ENCODE peak calls at places on chromosomes 4 and X, in seven cellular contexts. D, J, Q, R, M, V and I are unnamed samples.
A peak's percentile ranks its signal among the peaks of the same experiment; 100 is the strongest.

GRCh38 chrX:77785400-77785745 is 643 bp downstream of the ATRX start:
- DNase-seq in V (peak; percentile 27), J (peak; percentile 46), M (peak; percentile 35), Q (peak; percentile 52), R (peak; percentile 45), D (peak; percentile 27), I (peak; percentile 59)

GRCh38 chrX:69158166-69159040 is 6.8 kb downstream of the PJA1 start:
- DNase-seq in M (peak; percentile 84), R (peak; percentile 72), Q (peak; percentile 64), D (peak; percentile 34), V (peak; percentile 45), J (peak; percentile 83), I (peak; percentile 73)

GRCh38 chr4:6134612-6135220 is 65.6 kb downstream of the JAKMIP1 start:
- DNase-seq in V (no peak), J (no peak), Q (no peak), R (peak; percentile 3), M (no peak), D (peak; percentile 19), I (no peak)

GRCh38 chr4:59195867-59196266 is 2004.3 kb upstream of the ADGRL3 start:
- DNase-seq in M (no peak), R (no peak), J (no peak), Q (no peak), V (no peak), D (no peak), I (no peak)

GRCh38 chr4:78610546-78611214 is 59.1 kb downstream of the ANXA3 start:
- DNase-seq in V (no peak), R (peak; percentile 33), D (peak; percentile 43), Q (no peak), M (peak; percentile 38), J (peak; percentile 36), I (no peak)

GRCh38 chr4:108120789-108121188 is 47.9 kb downstream of the LEF1 start:
- DNase-seq in Q (no peak), M (no peak), R (no peak), D (no peak), V (no peak), J (no peak), I (no peak)

GRCh38 chrX:135477576-135477975 is 42.9 kb upstream of the INTS6L start:
- DNase-seq in V (peak; percentile 44), J (peak; percentile 68), D (peak; percentile 28), M (peak; percentile 41), R (peak; percentile 55), Q (peak; percentile 75), I (peak; percentile 79)

GRCh38 chr4:8228319-8229250 is 29.5 kb downstream of the SH3TC1 start:
- DNase-seq in M (peak; percentile 79), D (peak; percentile 64), Q (peak; percentile 23), J (peak; percentile 80), V (peak; percentile 67), R (peak; percentile 90), I (no peak)

GRCh38 chrX:152635941-152636340 is 1.8 kb upstream of the GABRQ start:
- DNase-seq in D (peak; percentile 31), V (peak; percentile 24), M (peak; percentile 12), R (peak; percentile 66), Q (peak; percentile 74), J (peak; percentile 61), I (peak; percentile 84)

GRCh38 chr4:38028556-38028955 is 68.4 kb downstream of the PTTG2 start:
- DNase-seq in R (no peak), Q (no peak), M (no peak), D (no peak), J (no peak), V (no peak), I (no peak)

GRCh38 chr4:176611954-176612353 is 180.8 kb downstream of the VEGFC start:
- DNase-seq in J (no peak), V (no peak), Q (no peak), R (no peak), M (no peak), D (no peak), I (no peak)

GRCh38 chr4:13108096-13108495 is 376.0 kb downstream of the RAB28 start:
- DNase-seq in M (peak; percentile 2), J (no peak), Q (no peak), D (no peak), R (peak; percentile 11), V (no peak), I (no peak)

GRCh38 chr4:159290321-159291030 is 187.6 kb downstream of the RAPGEF2 start:
- DNase-seq in D (no peak), M (no peak), V (no peak), R (peak; percentile 61), Q (no peak), J (no peak), I (no peak)

GRCh38 chrX:12352922-12353321 is 214.6 kb downstream of the FRMPD4 start:
- DNase-seq in J (no peak), V (no peak), R (no peak), D (no peak), M (no peak), Q (no peak), I (peak; percentile 70)

GRCh38 chr4:32884198-32884597 is 2164.0 kb downstream of the PCDH7 start:
- DNase-seq in J (peak; percentile 5), V (no peak), D (no peak), R (peak; percentile 34), M (peak; percentile 2), Q (no peak), I (no peak)

GRCh38 chrX:15973299-15973698 is 118.7 kb upstream of the AP1S2 start:
- DNase-seq in D (peak; percentile 8), R (peak; percentile 34), J (peak; percentile 39), Q (peak; percentile 63), M (peak; percentile 27), V (peak; percentile 20), I (peak; percentile 88)

GRCh38 chr4:61064636-61065035 is 135.5 kb upstream of the ADGRL3 start:
- DNase-seq in D (no peak), Q (no peak), R (no peak), J (no peak), V (no peak), M (no peak), I (no peak)

GRCh38 chr4:55758081-55758480 is 61.5 kb upstream of the EXOC1L start:
- DNase-seq in Q (no peak), V (no peak), J (no peak), M (peak; percentile 14), D (no peak), R (peak; percentile 46), I (no peak)

GRCh38 chr4:132085105-132085504 is 1064.0 kb upstream of the PCDH10 start:
- DNase-seq in M (no peak), D (no peak), V (no peak), Q (no peak), J (no peak), R (no peak), I (no peak)

GRCh38 chr4:182351485-182351884 is 108.3 kb downstream of the TENM3 start:
- DNase-seq in M (no peak), J (no peak), D (no peak), Q (peak; percentile 22), V (no peak), R (no peak), I (peak; percentile 56)

DNA sequence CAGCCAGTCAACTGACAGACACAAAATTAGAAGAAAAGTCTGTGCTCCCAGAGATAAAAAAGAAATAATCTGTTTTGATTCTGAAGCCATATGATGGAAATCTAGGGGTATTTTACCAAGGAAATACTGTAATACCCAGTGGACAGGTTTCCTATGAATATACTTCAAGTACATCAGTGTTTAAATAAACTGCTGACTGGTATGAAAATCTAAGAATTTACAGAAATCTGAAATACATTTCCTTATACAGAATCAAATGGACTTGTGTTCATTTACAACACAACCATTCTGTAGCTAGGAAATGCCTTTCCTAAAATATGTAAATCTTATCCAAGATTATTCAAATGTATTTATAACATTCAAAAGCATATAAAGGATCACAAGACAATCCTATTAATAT is 13.4 kb downstream of the YTHDC1 start:
- DNase-seq in Q (no peak), V (no peak), R (no peak), M (no peak), D (no peak), J (no peak), I (no peak)
- H3K27ac ChIP-seq in Q (no peak overlapping the region), V (no peak overlapping the region), R (no peak overlapping the region), M (no peak overlapping the region), D (no peak overlapping the region), J (no peak overlapping the region), I (no peak overlapping the region)

DNA sequence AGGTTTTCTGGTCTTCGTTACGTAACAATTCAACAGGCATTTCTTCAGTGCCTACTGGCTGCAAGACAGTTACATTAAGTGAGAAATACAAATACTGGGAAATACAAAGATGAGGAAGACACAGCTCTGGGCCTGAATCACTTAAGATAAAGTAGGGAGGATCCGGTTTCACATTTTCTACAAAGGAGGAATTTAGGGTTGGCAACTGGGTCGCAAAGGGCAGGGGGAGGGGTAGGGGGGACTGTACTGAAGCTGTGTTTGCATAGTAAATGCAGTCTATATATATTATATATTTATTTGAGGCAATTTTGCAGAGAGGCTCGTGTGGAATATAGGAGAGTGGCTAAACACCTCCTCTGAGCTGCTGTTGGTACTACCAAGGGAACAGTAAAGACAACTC is 107.4 kb downstream of the MAML3 start:
- DNase-seq in V (no peak), R (no peak), M (no peak), J (no peak), Q (peak; percentile 60), D (no peak), I (peak; percentile 66)
- H3K9ac ChIP-seq in V (no peak overlapping the region), R (no peak overlapping the region), M (no peak overlapping the region), J (no peak overlapping the region), Q (no peak overlapping the region), D (no peak overlapping the region), I (no peak overlapping the region)

GRCh38 chrX:1144293-1144692 is 68.2 kb downstream of the CRLF2 start:
- DNase-seq in V (no peak), Q (no peak), R (no peak), D (no peak), M (no peak), J (no peak), I (peak; percentile 18)

GRCh38 chrX:1138476-1138875 is 74.0 kb downstream of the CRLF2 start:
- DNase-seq in D (no peak), J (no peak), V (no peak), Q (no peak), M (no peak), R (no peak), I (peak; percentile 5)

GRCh38 chrX:1137531-1137930 is 74.9 kb downstream of the CRLF2 start:
- DNase-seq in D (no peak), Q (no peak), J (no peak), V (no peak), M (no peak), R (no peak), I (peak; percentile 22)

GRCh38 chrX:1139101-1139500 is 73.3 kb downstream of the CRLF2 start:
- DNase-seq in D (no peak), R (no peak), Q (no peak), M (no peak), J (no peak), V (no peak), I (peak; percentile 41)

GRCh38 chrX:1140236-1140681 is 72.2 kb downstream of the CRLF2 start:
- DNase-seq in R (no peak), J (no peak), D (no peak), Q (peak; percentile 50), M (no peak), V (no peak), I (peak; percentile 78)
- H3K9me3 ChIP-seq in R (no peaks in the 10 kb centered on the region), J (no peaks in the 10 kb centered on the region), D (no peaks in the 10 kb centered on the region), Q (no peaks in the 10 kb centered on the region), M (no peaks in the 10 kb centered on the region), V (no peaks in the 10 kb centered on the region), I (no peaks in the 10 kb centered on the region)

DNA sequence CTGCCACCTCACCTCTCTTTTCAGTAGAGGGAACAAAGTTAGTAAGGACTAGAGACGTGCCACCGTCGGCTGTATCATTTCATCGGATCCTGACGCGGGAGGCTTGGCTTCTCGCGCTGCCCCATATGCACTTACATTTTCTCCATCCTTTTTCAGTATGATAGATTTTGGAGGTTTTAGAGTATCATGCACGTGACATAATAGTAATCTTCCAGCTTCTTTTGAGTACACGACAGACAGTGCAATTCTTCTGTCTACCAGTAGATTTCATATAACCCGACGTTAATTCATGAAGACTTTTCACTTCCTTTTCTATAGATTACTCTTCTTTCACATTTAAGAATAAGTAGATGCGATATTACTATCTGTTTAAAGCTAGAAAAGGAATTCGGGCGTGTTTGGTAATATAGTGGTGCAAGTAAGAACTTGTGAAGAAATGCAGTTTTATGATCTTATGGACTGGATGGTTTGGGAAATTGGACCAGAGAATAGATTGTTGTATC is 995 bp downstream of the CDS1 start:
- DNase-seq in R (peak; percentile 37), Q (no peak), V (no peak), J (peak; percentile 5), M (peak; percentile 8), D (peak; percentile 11), I (no peak)
- H3K27ac ChIP-seq in R (no peak overlapping the region), Q (no peak overlapping the region), V (peak overlapping the region; percentile 90), J (no peak overlapping the region), M (no peak overlapping the region), D (no peak overlapping the region), I (no peak overlapping the region)